ENCODE peak calls at places on chromosome 16, in four cellular contexts. G is NT2/D1, V is lung, C is body of pancreas. Y is an unnamed sample.
A peak's percentile ranks its signal among the peaks of the same experiment; 100 is the strongest.

GRCh38 chr16:12010388-12011251 is 34.1 kb downstream of the SNX29 start:
- DNase-seq in G (no peak), V (no peak), C (no peak), Y (no peak)

GRCh38 chr16:3610698-3611144 is 685 bp downstream of the SLX4 start:
- DNase-seq in G (no peak), V (no peak), C (no peak), Y (no peak)

GRCh38 chr16:86984975-86985655 is 332.1 kb downstream of the C16orf95 start:
- DNase-seq in G (peak; percentile 56), V (no peak), C (no peak), Y (no peak)

GRCh38 chr16:30658731-30659506 is 688 bp downstream of the FBRS start:
- DNase-seq in G (peak; percentile 97), V (peak; percentile 84), C (peak; percentile 75), Y (peak; percentile 85)

GRCh38 chr16:16183562-16183961 is 39.7 kb downstream of the ABCC6 start:
- DNase-seq in G (peak; percentile 33), V (no peak), C (no peak), Y (no peak)

GRCh38 chr16:30041841-30042240 is 10.8 kb upstream of the TLCD3B start:
- DNase-seq in G (no peak), V (no peak), C (no peak), Y (no peak)

GRCh38 chr16:73011926-73012325 is 36.0 kb downstream of the ZFHX3 start:
- DNase-seq in G (no peak), V (no peak), C (no peak), Y (no peak)

GRCh38 chr16:22670551-22670970 is 143.4 kb upstream of the HS3ST2 start:
- DNase-seq in G (peak; percentile 22), V (no peak), C (no peak), Y (no peak)

GRCh38 chr16:15518412-15519351 is 84.3 kb downstream of the BMERB1 start:
- DNase-seq in G (no peak), V (no peak), C (peak; percentile 14), Y (peak; percentile 81)

GRCh38 chr16:49277766-49278566 is 3.7 kb downstream of the CBLN1 start:
- DNase-seq in G (no peak), V (no peak), C (no peak), Y (no peak)

GRCh38 chr16:75099738-75100615 is 16.6 kb downstream of the LDHD start:
- DNase-seq in G (no peak), V (no peak), C (no peak), Y (no peak)

GRCh38 chr16:85861095-85861825 is 37.7 kb upstream of the IRF8 start:
- DNase-seq in G (no peak), V (no peak), C (no peak), Y (no peak)
- H3K4me3 ChIP-seq in G (no peak overlapping the region), V (no peak overlapping the region), C (no peak overlapping the region), Y (no peak overlapping the region)

DNA sequence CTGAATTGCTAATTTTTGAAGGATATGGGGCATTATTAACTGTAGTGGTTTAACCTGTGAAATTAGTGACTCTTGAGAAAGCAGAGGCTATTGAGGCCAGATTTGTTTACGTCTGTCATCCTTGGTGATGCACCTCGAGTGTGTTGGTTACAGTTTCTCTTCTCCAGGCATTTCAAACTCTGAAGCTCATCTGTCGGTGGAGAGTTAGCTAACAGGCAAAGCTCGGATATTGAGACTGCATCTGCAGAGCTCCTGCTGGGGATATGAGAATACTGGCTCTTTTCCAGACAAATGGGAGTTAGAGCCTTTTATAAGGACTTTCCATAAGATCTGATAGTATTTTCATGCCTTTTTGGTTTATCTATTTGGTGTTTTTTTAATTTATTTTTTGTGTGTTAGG is 6.7 kb downstream of the CLEC16A start:
- DNase-seq in G (no peak), V (no peak), C (no peak), Y (no peak)
- H3K4me3 ChIP-seq in G (no peak overlapping the region), V (no peak overlapping the region), C (no peak overlapping the region), Y (no peak overlapping the region)

GRCh38 chr16:51153275-51153991 is 2.4 kb upstream of the SALL1 start:
- DNase-seq in G (no peak), V (no peak), C (no peak), Y (no peak)
- H3K4me3 ChIP-seq in G (peak overlapping the region; percentile 93), V (no peak overlapping the region), C (no peak overlapping the region), Y (no peak overlapping the region)

GRCh38 chr16:27107185-27107592 is 40.5 kb downstream of the C16orf82 start:
- DNase-seq in G (no peak), V (no peak), C (no peak), Y (no peak)

GRCh38 chr16:27109666-27110523 is 43.2 kb downstream of the C16orf82 start:
- DNase-seq in G (peak; percentile 68), V (peak; percentile 58), C (peak; percentile 58), Y (peak; percentile 73)

GRCh38 chr16:27108051-27108770 is 41.5 kb downstream of the C16orf82 start:
- DNase-seq in G (no peak), V (no peak), C (no peak), Y (no peak)

GRCh38 chr16:27110524-27110896 is 43.8 kb downstream of the C16orf82 start:
- DNase-seq in G (no peak), V (no peak), C (no peak), Y (no peak)

DNA sequence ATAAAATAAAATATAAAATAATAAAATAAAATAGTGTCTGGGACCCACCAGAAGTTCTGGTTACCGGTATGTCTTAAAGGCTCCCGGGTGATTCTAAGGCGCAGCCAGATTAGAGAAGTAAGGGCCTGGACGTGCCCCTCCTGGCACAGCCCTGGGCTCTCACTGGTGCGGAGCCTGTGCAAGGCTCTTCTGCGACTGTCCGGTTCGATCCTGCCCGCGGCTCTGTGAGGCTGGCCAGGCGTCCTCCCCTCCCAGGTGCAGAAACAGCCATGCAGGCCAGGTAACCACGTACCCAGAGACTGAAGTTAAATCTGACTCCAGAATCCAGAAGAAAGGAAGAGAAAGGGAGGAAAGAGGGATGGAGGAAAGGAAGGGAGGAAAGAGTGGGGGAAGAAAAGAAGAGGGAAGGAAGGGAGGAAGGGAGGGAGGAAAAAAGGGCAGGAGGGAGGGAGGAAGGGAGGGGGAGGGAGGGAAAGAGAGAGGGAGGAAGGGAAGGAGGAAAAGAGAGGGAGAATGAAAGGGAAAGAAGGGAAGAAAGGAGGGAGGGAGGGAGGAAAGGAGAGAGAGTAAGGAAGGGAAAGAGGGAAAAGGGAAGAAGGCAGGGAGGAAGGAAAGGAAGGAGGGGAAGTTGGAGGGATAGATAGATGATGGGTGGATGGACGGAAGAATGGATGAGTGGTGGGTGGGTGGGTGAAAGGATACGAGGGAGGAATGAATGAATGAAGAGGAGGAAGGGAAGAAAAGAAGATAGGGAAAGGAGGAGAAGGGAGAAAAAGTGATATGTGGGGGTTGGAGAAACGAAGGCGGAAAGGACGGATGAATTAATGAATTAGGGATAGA is 42.3 kb downstream of the C16orf82 start:
- DNase-seq in G (no peak), V (no peak), C (no peak), Y (no peak)
- H3K4me3 ChIP-seq in G (peak overlapping the region; percentile 41), V (no peak overlapping the region), C (no peak overlapping the region), Y (peak overlapping the region; percentile 36)

GRCh38 chr16:2237076-2237551 is 870 bp downstream of the DNASE1L2 start:
- DNase-seq in G (no peak), V (no peak), C (no peak), Y (no peak)

GRCh38 chr16:2235234-2235651 is 1.0 kb upstream of the DNASE1L2 start:
- DNase-seq in G (no peak), V (no peak), C (no peak), Y (no peak)

GRCh38 chr16:2237552-2238395 is 1.5 kb downstream of the DNASE1L2 start:
- DNase-seq in G (no peak), V (no peak), C (no peak), Y (no peak)

GRCh38 chr16:2235695-2236361 is 416 bp upstream of the DNASE1L2 start:
- DNase-seq in G (no peak), V (no peak), C (no peak), Y (no peak)

DNA sequence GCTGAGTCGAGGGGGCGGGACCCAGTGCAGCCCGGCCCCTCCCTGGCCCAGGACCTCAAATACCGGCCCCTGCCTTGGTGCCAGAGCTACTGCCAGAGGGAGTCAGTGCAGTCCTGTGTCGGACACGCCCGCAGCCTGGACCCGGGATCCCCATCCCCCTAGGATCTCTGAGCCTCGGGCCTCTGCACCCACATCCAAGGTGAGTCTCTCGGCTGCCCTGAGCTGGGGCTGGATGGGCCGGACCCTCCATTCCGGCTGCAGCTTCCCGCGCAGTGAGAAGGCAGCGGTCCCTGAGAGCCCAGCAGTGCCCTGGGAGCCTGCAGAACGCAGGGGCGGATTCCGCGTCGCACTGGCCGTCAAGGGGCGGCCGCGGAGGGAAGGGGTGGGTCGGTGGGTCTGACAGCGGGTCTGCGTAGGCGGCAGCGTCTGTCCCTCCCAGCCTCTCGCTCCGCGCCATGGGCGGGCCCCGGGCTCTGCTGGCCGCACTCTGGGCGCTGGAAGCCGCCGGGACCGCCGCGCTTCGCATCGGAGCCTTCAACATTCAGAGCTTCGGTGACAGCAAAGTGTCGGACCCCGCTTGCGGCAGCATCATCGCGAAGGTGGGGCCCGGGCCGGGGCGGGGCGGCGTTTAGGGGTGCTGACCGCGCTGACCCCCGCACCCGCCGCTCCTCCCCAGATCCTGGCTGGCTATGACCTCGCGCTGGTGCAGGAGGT is at the start of gene DNASE1L2:
- DNase-seq in G (no peak), V (no peak), C (no peak), Y (no peak)
- H3K4me3 ChIP-seq in G (peak within 1 kb of the TSS; percentile 26), V (no peak within 1 kb of the TSS), C (no peak within 1 kb of the TSS), Y (peak within 1 kb of the TSS; percentile 38)

Y was measured in psoas muscle.